ENCODE peak calls at places on chromosomes 2 and 18, in four cellular contexts. M is HepG2, O is HCT116, K is H1. N is an unnamed sample.

GRCh38 chr2:198499539-198499938 is 695.1 kb downstream of the PLCL1 start:
- DNase-seq in M (no peak), O (no peak), K (no peak), N (no peak)

GRCh38 chr2:160207804-160208661 is 8.0 kb upstream of the ITGB6 start:
- DNase-seq in M (peak), O (peak), K (no peak), N (no peak)

GRCh38 chr2:94986392-94986963 is 39.0 kb upstream of the MAL start:
- DNase-seq in M (peak), O (peak), K (peak), N (peak)

GRCh38 chr2:235745597-235745996 is 251.8 kb downstream of the AGAP1 start:
- DNase-seq in M (no peak), O (no peak), K (no peak), N (no peak)

GRCh38 chr18:57956495-57956894 is 87.5 kb upstream of the NEDD4L start:
- DNase-seq in M (no peak), O (no peak), K (no peak), N (no peak)

GRCh38 chr2:239781461-239781860 is 243.7 kb downstream of the NDUFA10 start:
- DNase-seq in M (no peak), O (no peak), K (no peak), N (no peak)

GRCh38 chr2:54209379-54209778 is 46.6 kb downstream of the TSPYL6 start:
- DNase-seq in M (no peak), O (no peak), K (no peak), N (no peak)

GRCh38 chr2:192749606-192750200 is 555.0 kb upstream of the TMEFF2 start:
- DNase-seq in M (peak), O (peak), K (no peak), N (no peak)

GRCh38 chr2:129892360-129892759 is 87.1 kb upstream of the RAB6C start:
- DNase-seq in M (no peak), O (no peak), K (no peak), N (no peak)

GRCh38 chr2:10245021-10245420 is 57.7 kb upstream of the HPCAL1 start:
- DNase-seq in M (no peak), O (no peak), K (no peak), N (no peak)

GRCh38 chr2:158134655-158135054 is 33.0 kb downstream of the UPP2 start:
- DNase-seq in M (peak), O (no peak), K (no peak), N (no peak)

GRCh38 chr18:13381331-13381730 is 162.8 kb downstream of the LDLRAD4 start:
- DNase-seq in M (no peak), O (no peak), K (no peak), N (no peak)

GRCh38 chr2:45432406-45432805 is 178.7 kb downstream of the SRBD1 start:
- DNase-seq in M (no peak), O (no peak), K (no peak), N (no peak)

GRCh38 chr18:23458830-23459529 is 5.9 kb downstream of the RIOK3 start:
- DNase-seq in M (no peak), O (no peak), K (no peak), N (no peak)

GRCh38 chr2:24702800-24703199 is 90.4 kb downstream of the PTRHD1 start:
- DNase-seq in M (no peak), O (peak), K (no peak), N (no peak)

GRCh38 chr2:240992572-240993291 is 5.7 kb upstream of the SNED1 start:
- DNase-seq in M (no peak), O (no peak), K (peak), N (no peak)

DNA sequence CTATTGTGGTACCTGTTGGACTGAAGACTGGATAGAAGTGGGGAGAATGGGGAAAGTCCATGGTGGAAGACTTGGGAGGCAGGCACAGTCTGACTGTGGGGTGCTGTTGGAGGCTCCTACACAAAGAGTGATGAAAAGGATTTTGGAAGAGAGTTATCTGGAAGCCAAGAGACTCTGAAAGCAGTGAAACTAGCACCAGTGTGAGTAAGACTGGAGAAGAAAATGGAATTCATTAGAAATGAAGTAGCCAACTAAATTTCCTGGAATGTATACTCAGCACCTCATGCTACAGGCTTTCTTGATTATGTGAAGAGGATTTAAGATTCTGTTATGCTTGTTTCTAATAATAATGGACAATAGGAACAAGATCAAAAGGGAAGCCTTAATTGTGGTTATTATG is 27.7 kb downstream of the ELP2 start:
- DNase-seq in M (no peak), O (no peak), K (no peak), N (no peak)
- H3K9ac ChIP-seq in M (no peak), O (no peak), K (no peak), N (no peak)

DNA sequence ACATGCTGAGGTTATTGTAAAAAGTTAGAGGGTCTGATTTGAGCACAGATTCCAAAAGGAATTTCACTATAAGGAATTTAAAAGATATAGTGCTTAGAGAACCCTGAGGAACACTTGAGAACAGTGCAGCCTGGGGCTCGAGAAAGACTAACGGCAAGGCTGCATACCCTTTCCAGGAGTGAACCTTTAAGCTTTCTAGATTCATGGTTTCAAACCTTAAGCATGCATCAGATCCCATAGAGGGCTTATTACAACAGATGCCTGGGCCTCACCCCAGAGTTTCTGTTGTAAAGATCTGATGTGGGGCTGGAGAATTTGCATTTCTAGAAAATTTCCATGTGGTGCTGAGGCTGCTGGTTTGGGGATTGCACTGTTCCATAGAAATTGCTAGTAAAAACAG is 90.5 kb upstream of the IL1R2 start:
- DNase-seq in M (no peak), O (no peak), K (no peak), N (no peak)
- TF ChIP-seq FOSL1 in M (no peak), O (no peak), K (no peak), N (no peak)

DNA sequence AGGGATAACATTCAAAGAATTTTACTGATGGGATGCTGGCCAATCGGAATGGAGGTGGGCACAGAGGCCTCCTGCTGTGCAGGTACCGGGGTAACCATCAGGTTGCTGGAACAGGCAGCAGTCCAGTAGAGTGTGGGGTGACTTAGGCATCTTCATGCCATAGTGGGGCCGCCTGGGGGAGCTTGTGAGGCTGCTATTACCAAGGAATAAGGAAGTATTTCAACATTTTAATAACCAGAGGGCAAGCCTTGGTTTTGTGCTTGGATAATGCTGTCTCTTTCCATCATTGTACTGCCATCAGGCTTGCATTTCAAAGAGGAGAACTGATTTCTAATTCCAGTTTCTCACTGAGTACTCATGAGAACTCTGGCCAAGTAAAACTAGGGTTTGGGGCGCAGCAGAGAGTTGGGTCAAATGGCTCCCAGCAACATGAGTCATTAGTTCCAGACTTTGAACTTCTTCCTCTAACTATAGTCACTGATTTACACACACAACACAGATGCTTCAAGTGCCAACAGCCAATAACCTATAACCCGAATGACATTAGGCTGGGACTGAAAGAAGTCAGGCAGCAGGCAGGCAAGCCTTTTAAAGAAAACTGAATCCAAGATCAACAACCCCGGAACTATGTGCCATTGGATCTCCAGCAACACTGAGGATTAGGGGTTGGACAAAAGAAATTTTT is 56.1 kb upstream of the FHL2 start:
- DNase-seq in M (peak), O (peak), K (no peak), N (peak)
- H3K9ac ChIP-seq in M (no peak), O (peak), K (no peak), N (no peak)

GRCh38 chr18:812673-813404 is 797 bp upstream of the YES1 start:
- DNase-seq in M (peak), O (peak), K (peak), N (peak)
- TF ChIP-seq FOSL1 in M (no peak), O (no peak), K (no peak), N (peak)

GRCh38 chr2:6054394-6054732 is 362.2 kb downstream of the SOX11 start:
- DNase-seq in M (no peak), O (no peak), K (no peak), N (no peak)
- H3K9ac ChIP-seq in M (no peak), O (no peak), K (no peak), N (no peak)

GRCh38 chr2:1728821-1729220 is 15.5 kb downstream of the PXDN start:
- DNase-seq in M (no peak), O (no peak), K (peak), N (no peak)
- TF ChIP-seq FOSL1 in M (no peak), O (no peak), K (no peak), N (no peak)

GRCh38 chr2:233419626-233420431 is 65.5 kb downstream of the DGKD start:
- DNase-seq in M (no peak), O (no peak), K (peak), N (no peak)

GRCh38 chr2:233421091-233421816 is 67.0 kb downstream of the DGKD start:
- DNase-seq in M (no peak), O (no peak), K (peak), N (no peak)

GRCh38 chr2:233418052-233418760 is 63.9 kb downstream of the DGKD start:
- DNase-seq in M (no peak), O (no peak), K (peak), N (no peak)

GRCh38 chr2:233417282-233417681 is 63.0 kb downstream of the DGKD start:
- DNase-seq in M (no peak), O (no peak), K (no peak), N (no peak)

DNA sequence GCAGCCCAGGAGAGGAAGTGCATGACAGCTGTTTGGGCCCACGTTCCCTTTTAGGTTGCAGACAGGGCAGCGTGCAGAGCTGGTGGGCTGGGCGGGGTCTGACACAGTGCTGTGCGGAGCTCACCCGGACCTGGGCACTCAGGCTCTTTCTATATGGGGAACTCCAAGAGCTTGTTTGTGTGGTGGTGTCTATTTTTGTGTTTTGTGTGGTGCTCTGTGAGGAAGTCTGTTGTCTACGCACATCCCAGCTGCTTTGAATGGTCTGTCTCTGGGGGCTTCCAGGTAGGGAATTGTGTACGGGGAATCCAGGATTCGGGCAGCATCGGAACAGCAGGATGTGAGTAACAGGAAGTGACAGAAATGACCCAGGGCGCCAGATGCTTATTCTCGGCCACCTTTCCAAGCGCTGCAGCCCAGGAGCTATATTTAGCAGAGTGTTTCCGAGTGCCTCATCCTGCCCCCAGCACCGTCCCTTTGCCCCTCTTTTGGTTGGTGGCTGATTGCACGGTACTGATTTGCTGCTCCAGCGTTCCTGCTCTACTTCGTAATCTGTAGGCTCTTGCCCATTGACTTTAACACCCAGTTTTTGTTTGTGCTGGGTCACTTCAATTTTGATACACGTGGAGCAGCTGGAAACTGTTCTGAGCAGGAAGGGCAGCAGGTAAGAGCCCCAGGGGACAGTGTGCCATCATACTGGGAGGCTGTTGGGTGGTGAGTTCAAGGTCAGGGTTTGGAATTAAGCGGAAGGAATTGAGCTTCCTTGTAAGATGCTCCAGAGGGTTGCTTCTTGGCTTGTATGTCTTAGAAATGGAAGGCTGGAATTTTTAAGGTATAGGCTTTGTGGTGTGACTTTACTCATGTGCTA is 64.7 kb downstream of the DGKD start:
- DNase-seq in M (no peak), O (peak), K (peak), N (no peak)
- H3K9ac ChIP-seq in M (no peak), O (peak), K (no peak), N (no peak)

N was measured in K562.